ENCODE peak calls at places on chromosomes 16 and 17, in nine cellular contexts. O is fibroblast of pulmonary artery; V is naive thymus-derived CD4-positive, alpha-beta T cell; Z is NT2/D1; R is bronchial epithelial cell; I is PC-3; W is colonic mucosa; G is psoas muscle; L is CD4-positive, alpha-beta memory T cell. P is an unnamed sample.

GRCh38 chr17:81924557-81925532 is 2.7 kb downstream of the MAFG start:
- DNase-seq in O (no peak), V (no peak), Z (no peak), R (no peak), I (no peak), W (no peak), G (no peak), L (no peak), P (no peak)

GRCh38 chr16:4410335-4411075 is 5.9 kb downstream of the CORO7 start:
- DNase-seq in O (peak; percentile 91), V (no peak), Z (no peak), R (no peak), I (peak; percentile 86), W (peak; percentile 65), G (no peak), L (peak; percentile 22), P (no peak)

GRCh38 chr16:71883849-71884638 is at the start of gene ZNF821:
- DNase-seq in O (peak; percentile 71), V (peak; percentile 81), Z (peak; percentile 77), R (peak; percentile 36), I (peak; percentile 70), W (peak; percentile 73), G (peak; percentile 84), L (peak; percentile 81), P (peak; percentile 60)

GRCh38 chr17:21377821-21378396 is 1.8 kb downstream of the KCNJ12 start:
- DNase-seq in O (no peak), V (no peak), Z (no peak), R (no peak), I (no peak), W (no peak), G (no peak), L (no peak), P (no peak)

GRCh38 chr16:589658-590159 is at the start of gene RAB40C:
- DNase-seq in O (peak; percentile 99), V (peak; percentile 98), Z (peak; percentile 97), R (peak; percentile 85), I (peak; percentile 92), W (peak; percentile 99), G (peak; percentile 99), L (peak; percentile 99), P (peak; percentile 91)

GRCh38 chr16:89409161-89409711 is 81.1 kb downstream of the ANKRD11 start:
- DNase-seq in O (peak; percentile 38), V (peak; percentile 57), Z (no peak), R (peak; percentile 75), I (peak; percentile 32), W (no peak), G (no peak), L (peak; percentile 86), P (no peak)

GRCh38 chr16:72561-73537 is at the start of gene RHBDF1:
- DNase-seq in O (peak; percentile 54), V (peak; percentile 52), Z (no peak), R (no peak), I (peak; percentile 63), W (peak; percentile 73), G (peak; percentile 72), L (no peak), P (no peak)

GRCh38 chr17:21376835-21377690 is 906 bp downstream of the KCNJ12 start:
- DNase-seq in O (peak; percentile 16), V (no peak), Z (no peak), R (peak; percentile 36), I (peak; percentile 43), W (no peak), G (peak; percentile 44), L (no peak), P (no peak)

GRCh38 chr17:17241656-17242055 is 4.7 kb upstream of the FLCN start:
- DNase-seq in O (no peak), V (no peak), Z (no peak), R (no peak), I (no peak), W (no peak), G (no peak), L (no peak), P (no peak)

GRCh38 chr17:72997559-72997958 is 94.9 kb downstream of the SLC39A11 start:
- DNase-seq in O (peak; percentile 60), V (no peak), Z (no peak), R (no peak), I (peak; percentile 42), W (no peak), G (no peak), L (no peak), P (no peak)

GRCh38 chr17:79837888-79838540 is 1.2 kb downstream of the CBX4 start:
- DNase-seq in O (no peak), V (peak; percentile 31), Z (no peak), R (no peak), I (no peak), W (peak; percentile 48), G (peak; percentile 24), L (no peak), P (no peak)

GRCh38 chr17:37055511-37055910 is 106.8 kb downstream of the AATF start:
- DNase-seq in O (no peak), V (no peak), Z (no peak), R (no peak), I (no peak), W (no peak), G (no peak), L (no peak), P (no peak)

GRCh38 chr16:85091522-85091910 is 20.8 kb downstream of the CIBAR2 start:
- DNase-seq in O (no peak), V (no peak), Z (no peak), R (no peak), I (no peak), W (no peak), G (no peak), L (no peak), P (no peak)

GRCh38 chr17:10871914-10872313 is 34.0 kb upstream of the PIRT start:
- DNase-seq in O (no peak), V (no peak), Z (no peak), R (no peak), I (no peak), W (peak; percentile 23), G (no peak), L (no peak), P (no peak)

GRCh38 chr16:48535831-48536599 is 74.0 kb downstream of the N4BP1 start:
- DNase-seq in O (peak; percentile 74), V (no peak), Z (no peak), R (peak; percentile 77), I (no peak), W (peak; percentile 53), G (peak; percentile 84), L (no peak), P (no peak)

GRCh38 chr17:73566905-73567782 is 77.1 kb downstream of the SDK2 start:
- DNase-seq in O (no peak), V (no peak), Z (peak; percentile 74), R (no peak), I (no peak), W (no peak), G (no peak), L (peak; percentile 11), P (peak; percentile 52)

GRCh38 chr16:56910654-56911539 is 21.0 kb upstream of the HERPUD1 start:
- DNase-seq in O (peak; percentile 96), V (peak; percentile 27), Z (no peak), R (peak; percentile 79), I (peak; percentile 2), W (no peak), G (no peak), L (no peak), P (no peak)

GRCh38 chr17:39915559-39915958 is 2.9 kb downstream of the GSDMB start:
- DNase-seq in O (no peak), V (no peak), Z (no peak), R (no peak), I (no peak), W (no peak), G (no peak), L (no peak), P (no peak)

GRCh38 chr17:1605681-1606351 is 22.8 kb downstream of the SLC43A2 start:
- DNase-seq in O (no peak), V (no peak), Z (no peak), R (no peak), I (no peak), W (no peak), G (no peak), L (no peak), P (no peak)

DNA sequence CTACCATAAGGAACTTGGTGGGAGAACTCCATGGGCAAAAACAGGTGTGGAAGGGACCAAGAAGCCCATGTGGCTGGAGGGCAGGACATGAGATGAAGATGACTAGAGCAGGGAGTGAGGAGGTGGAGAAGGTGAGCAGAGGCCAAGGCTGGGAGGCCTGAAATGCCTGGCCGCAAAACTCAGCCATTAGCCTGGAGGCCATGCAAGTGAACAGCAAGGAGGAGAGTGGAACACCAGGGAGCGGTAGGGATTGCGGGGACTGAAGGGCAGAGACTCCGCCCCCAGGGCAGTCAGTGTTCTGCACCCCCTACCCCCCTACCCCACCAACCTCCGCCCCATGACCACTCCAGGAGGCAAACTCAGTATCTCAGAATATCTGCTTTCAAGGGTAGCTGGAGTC is 17.0 kb downstream of the BCL7C start:
- DNase-seq in O (no peak), V (no peak), Z (no peak), R (no peak), I (no peak), W (no peak), G (no peak), L (no peak), P (no peak)
- H3K4me3 ChIP-seq in O (peak overlapping the region; percentile 87), V (peak overlapping the region; percentile 83), Z (no peak overlapping the region), R (no peak overlapping the region), I (no peak overlapping the region), W (peak overlapping the region; percentile 66), G (peak overlapping the region; percentile 94), L (peak overlapping the region; percentile 94), P (no peak overlapping the region)

GRCh38 chr16:86515420-86515779 is 5.1 kb downstream of the FOXF1 start:
- DNase-seq in O (no peak), V (no peak), Z (no peak), R (no peak), I (no peak), W (no peak), G (no peak), L (no peak), P (no peak)
- H3K4me3 ChIP-seq in O (peak overlapping the region; percentile 25), V (no peak overlapping the region), Z (peak overlapping the region; percentile 34), R (no peak overlapping the region), I (no peak overlapping the region), W (peak overlapping the region; percentile 28), G (no peak overlapping the region), L (no peak overlapping the region), P (no peak overlapping the region)

DNA sequence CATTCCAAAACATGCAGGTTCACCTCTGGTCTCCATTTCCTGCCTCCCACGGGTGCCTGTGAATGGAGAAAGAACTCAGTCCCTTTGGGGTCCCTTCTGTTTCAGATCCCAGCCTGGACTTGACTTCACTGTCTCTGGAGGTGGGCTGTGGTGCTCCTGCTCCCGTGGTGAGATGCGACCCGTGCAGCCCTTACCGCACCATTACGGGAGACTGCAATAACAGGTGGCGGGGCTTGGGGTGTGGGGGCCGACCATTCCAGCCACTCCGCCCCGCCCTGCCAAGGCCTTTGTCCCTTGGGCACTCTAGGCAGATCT is 10.5 kb downstream of the LPO start:
- DNase-seq in O (no peak), V (no peak), Z (no peak), R (no peak), I (no peak), W (no peak), G (no peak), L (no peak), P (no peak)
- H3K4me3 ChIP-seq in O (no peak overlapping the region), V (peak overlapping the region; percentile 65), Z (no peak overlapping the region), R (no peak overlapping the region), I (no peak overlapping the region), W (peak overlapping the region; percentile 37), G (peak overlapping the region; percentile 64), L (no peak overlapping the region), P (no peak overlapping the region)

DNA sequence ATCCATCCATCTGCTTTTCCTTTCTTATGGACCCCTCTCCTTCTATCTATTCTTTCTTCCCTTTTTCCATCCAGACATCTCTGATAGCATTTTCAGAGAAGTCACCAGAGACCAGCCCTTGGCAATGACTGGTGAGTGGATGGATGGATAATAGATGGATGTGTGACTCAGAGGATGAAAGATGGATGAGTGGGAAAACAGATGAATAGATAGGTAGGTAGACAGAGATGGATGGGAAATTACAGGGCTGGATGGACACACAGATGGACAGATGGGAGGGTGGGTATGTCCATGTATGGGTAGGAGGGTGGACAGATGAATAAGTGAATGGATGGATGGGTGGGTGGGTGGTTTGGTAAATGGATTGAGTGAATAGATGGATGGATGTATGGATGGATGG is 101.0 kb downstream of the LITAF start:
- DNase-seq in O (no peak), V (no peak), Z (no peak), R (no peak), I (no peak), W (no peak), G (no peak), L (no peak), P (no peak)
- H3K4me3 ChIP-seq in O (no peak overlapping the region), V (no peak overlapping the region), Z (no peak overlapping the region), R (no peak overlapping the region), I (no peak overlapping the region), W (no peak overlapping the region), G (no peak overlapping the region), L (no peak overlapping the region), P (no peak overlapping the region)

P was measured in iPS DF 6.9.